ENCODE peak calls at places on chromosomes 16 and 17, in four cellular contexts. P, Y, E and X are unnamed samples.

GRCh38 chr16:12256880-12257279 is 280.3 kb downstream of the SNX29 start:
- DNase-seq in P (no peak), Y (no peak), E (no peak), X (no peak)

GRCh38 chr17:50976951-50977472 is 110.9 kb upstream of the TOB1 start:
- DNase-seq in Y (no peak), E (no peak), P (no peak), X (no peak)

GRCh38 chr16:25063865-25064264 is 47.7 kb upstream of the LCMT1 start:
- DNase-seq in E (no peak), Y (no peak), P (no peak), X (no peak)

GRCh38 chr16:12874135-12874534 is 27.3 kb upstream of the SHISA9 start:
- DNase-seq in Y (no peak), E (peak), P (no peak), X (no peak)

GRCh38 chr16:81599034-81599744 is 154.6 kb downstream of the CMIP start:
- DNase-seq in P (no peak), E (no peak), Y (no peak), X (no peak)

GRCh38 chr16:1612320-1613111 is at the start of gene CRAMP1:
- DNase-seq in P (no peak), Y (no peak), E (peak), X (no peak)

GRCh38 chr17:80870401-80870800 is 121.2 kb upstream of the CHMP6 start:
- DNase-seq in E (no peak), P (no peak), Y (no peak), X (no peak)

GRCh38 chr16:12674096-12674495 is 129.6 kb downstream of the CPPED1 start:
- DNase-seq in E (peak), Y (no peak), P (no peak), X (no peak)

GRCh38 chr17:10041287-10041612 is 136.2 kb upstream of the RCVRN start:
- DNase-seq in P (no peak), Y (no peak), E (peak), X (no peak)

GRCh38 chr17:81868674-81869220 is 2.4 kb downstream of the ARHGDIA start:
- DNase-seq in P (peak), Y (no peak), E (peak), X (no peak)

GRCh38 chr17:75481194-75482059 is 25.0 kb downstream of the TMEM94 start:
- DNase-seq in E (no peak), P (no peak), Y (no peak), X (no peak)

GRCh38 chr16:30976486-30976885 is 8.5 kb upstream of the HSD3B7 start:
- DNase-seq in Y (no peak), E (no peak), P (no peak), X (no peak)

GRCh38 chr17:4548721-4549531 is 6.3 kb downstream of the MYBBP1A start:
- DNase-seq in Y (no peak), P (no peak), E (no peak), X (no peak)

GRCh38 chr16:54248863-54249710 is 37.5 kb downstream of the IRX3 start:
- DNase-seq in P (no peak), E (no peak), Y (no peak), X (no peak)

GRCh38 chr16:9058211-9058610 is 33.2 kb upstream of the HAPSTR1 start:
- DNase-seq in Y (no peak), P (no peak), E (no peak), X (no peak)

GRCh38 chr17:34178047-34178446 is 77.0 kb upstream of the CCL2 start:
- DNase-seq in Y (no peak), P (no peak), E (no peak), X (no peak)

GRCh38 chr17:6544011-6544370 is 12.4 kb downstream of the PITPNM3 start:
- DNase-seq in Y (no peak), E (no peak), P (no peak), X (no peak)

GRCh38 chr16:2719328-2720062 is 529 bp downstream of the PRSS27 start:
- DNase-seq in Y (no peak), E (no peak), P (no peak), X (no peak)

GRCh38 chr17:60327122-60327869 is 64.6 kb downstream of the USP32 start:
- DNase-seq in P (no peak), Y (no peak), E (no peak), X (no peak)

GRCh38 chr16:56910654-56911539 is 21.0 kb upstream of the HERPUD1 start:
- DNase-seq in Y (no peak), E (no peak), P (peak), X (no peak)

GRCh38 chr17:74864866-74865395 is 5.2 kb upstream of the GRIN2C start:
- DNase-seq in P (no peak), E (peak), Y (peak), X (no peak)

GRCh38 chr16:67158637-67159600 is 790 bp downstream of the TRADD start:
- DNase-seq in Y (peak), E (peak), P (no peak), X (no peak)

GRCh38 chr17:58381124-58381838 is 29.3 kb upstream of the SUPT4H1 start:
- DNase-seq in P (no peak), Y (no peak), E (peak), X (no peak)